ENCODE peak calls at places on chromosomes 7 and 10, in ten cellular contexts. X is NCI-H2081; I is stimulated activated CD4-positive, alpha-beta T cell treated with anti-CD3 and anti-CD28 coated beads, Interleukin-12 subunit alpha, Interleukin-12 subunit beta, amount 100 ng/mL, for 4 hours; Q is BJ; M is fibroblast of pulmonary artery; S is caudate nucleus; F is NCI-H1092 treated with DMSO at 0.1 percent for 48 hours; K is Caki2; H is activated T-helper 1 cell treated with Interleukin-2 at 50 U/mL for 16 hours; Z is germinal center. C is an unnamed sample.

GRCh38 chr7:80420876-80421275 is 91.0 kb downstream of the GNAT3 start:
- DNase-seq in F (no peak), Z (no peak), S (no peak), I (no peak), H (no peak), Q (no peak), K (no peak), X (no peak), M (no peak), C (no peak)

GRCh38 chr10:78443900-78444571 is 410.4 kb downstream of the RPS24 start:
- DNase-seq in X (no peak), Z (no peak), M (no peak), I (no peak), Q (no peak), F (no peak), H (no peak), S (no peak), K (no peak), C (no peak)

GRCh38 chr7:17369686-17370426 is 71.4 kb downstream of the AHR start:
- DNase-seq in K (no peak), Z (no peak), H (no peak), Q (peak), S (no peak), M (peak), I (no peak), X (no peak), F (no peak), C (no peak)

GRCh38 chr7:18119985-18120384 is 92.3 kb upstream of the PRPS1L1 start:
- DNase-seq in H (no peak), S (no peak), I (no peak), X (peak), Z (no peak), F (no peak), M (peak), Q (no peak), K (no peak), C (no peak)

GRCh38 chr10:103592186-103593021 is 98.9 kb downstream of the NEURL1 start:
- DNase-seq in M (peak), Z (peak), F (peak), S (no peak), K (peak), Q (no peak), I (peak), H (no peak), X (peak), C (no peak)

GRCh38 chr10:122143238-122143841 is 127.8 kb upstream of the BTBD16 start:
- DNase-seq in F (no peak), Q (no peak), K (no peak), H (no peak), Z (no peak), I (no peak), S (peak), X (no peak), M (no peak), C (peak)

GRCh38 chr10:133336131-133337078 is at the start of gene CALY:
- DNase-seq in X (no peak), Q (no peak), Z (peak), F (no peak), S (peak), I (peak), K (no peak), M (no peak), H (peak), C (no peak)

GRCh38 chr7:26097837-26098668 is 53.9 kb upstream of the NFE2L3 start:
- DNase-seq in I (no peak), Q (no peak), M (no peak), K (peak), F (no peak), X (no peak), Z (no peak), H (no peak), S (no peak), C (no peak)

GRCh38 chr10:65778753-65779152 is 1147.1 kb upstream of the LRRTM3 start:
- DNase-seq in F (no peak), Q (no peak), Z (no peak), S (no peak), M (no peak), I (no peak), K (no peak), H (no peak), X (no peak), C (no peak)